ENCODE peak calls at places on chromosome 3, in ten cellular contexts. One of them, this sample, is unnamed.

GRCh38 chr3:110814170-110815007 is 257.2 kb upstream of the NECTIN3 start:
- DNase-seq in GM06990: peak
- DNase-seq in NCI-H1092: no peak
- DNase-seq in left cardiac atrium: no peak
- DNase-seq in T-helper 2 cell: peak
- DNase-seq in endothelial cell: no peak
- DNase-seq in GM19239: no peak
- DNase-seq in HEK293T: no peak
- DNase-seq in PC-3: peak
- DNase-seq in ovary: no peak
- DNase-seq in this sample: no peak

GRCh38 chr3:85433334-85433733 is 474.5 kb downstream of the CADM2 start:
- DNase-seq in GM06990: no peak
- DNase-seq in NCI-H1092: no peak
- DNase-seq in left cardiac atrium: no peak
- DNase-seq in T-helper 2 cell: no peak
- DNase-seq in endothelial cell: no peak
- DNase-seq in GM19239: no peak
- DNase-seq in HEK293T: no peak
- DNase-seq in PC-3: no peak
- DNase-seq in ovary: no peak
- DNase-seq in this sample: no peak

GRCh38 chr3:14457481-14457880 is 55.1 kb downstream of the SLC6A6 start:
- DNase-seq in GM06990: no peak
- DNase-seq in NCI-H1092: no peak
- DNase-seq in left cardiac atrium: no peak
- DNase-seq in T-helper 2 cell: no peak
- DNase-seq in endothelial cell: no peak
- DNase-seq in GM19239: no peak
- DNase-seq in HEK293T: no peak
- DNase-seq in PC-3: no peak
- DNase-seq in ovary: no peak
- DNase-seq in this sample: no peak

GRCh38 chr3:147881933-147882332 is 472.8 kb downstream of the ZIC1 start:
- DNase-seq in GM06990: no peak
- DNase-seq in NCI-H1092: no peak
- DNase-seq in left cardiac atrium: no peak
- DNase-seq in T-helper 2 cell: no peak
- DNase-seq in endothelial cell: no peak
- DNase-seq in GM19239: no peak
- DNase-seq in HEK293T: no peak
- DNase-seq in PC-3: no peak
- DNase-seq in ovary: no peak
- DNase-seq in this sample: no peak

GRCh38 chr3:183984749-183985729 is 32.6 kb downstream of the ABCC5 start:
- DNase-seq in GM06990: no peak
- DNase-seq in NCI-H1092: no peak
- DNase-seq in left cardiac atrium: no peak
- DNase-seq in T-helper 2 cell: no peak
- DNase-seq in endothelial cell: no peak
- DNase-seq in GM19239: no peak
- DNase-seq in HEK293T: no peak
- DNase-seq in PC-3: no peak
- DNase-seq in ovary: no peak
- DNase-seq in this sample: no peak

GRCh38 chr3:99430348-99431134 is 207.9 kb upstream of the COL8A1 start:
- DNase-seq in GM06990: no peak
- DNase-seq in NCI-H1092: no peak
- DNase-seq in left cardiac atrium: no peak
- DNase-seq in T-helper 2 cell: no peak
- DNase-seq in endothelial cell: no peak
- DNase-seq in GM19239: no peak
- DNase-seq in HEK293T: no peak
- DNase-seq in PC-3: no peak
- DNase-seq in ovary: no peak
- DNase-seq in this sample: no peak

GRCh38 chr3:99620976-99621375 is 17.4 kb upstream of the COL8A1 start:
- DNase-seq in GM06990: no peak
- DNase-seq in NCI-H1092: no peak
- DNase-seq in left cardiac atrium: no peak
- DNase-seq in T-helper 2 cell: no peak
- DNase-seq in endothelial cell: no peak
- DNase-seq in GM19239: no peak
- DNase-seq in HEK293T: no peak
- DNase-seq in PC-3: peak
- DNase-seq in ovary: no peak
- DNase-seq in this sample: no peak

GRCh38 chr3:56937580-56937979 is 122.9 kb upstream of the SPATA12 start:
- DNase-seq in GM06990: no peak
- DNase-seq in NCI-H1092: no peak
- DNase-seq in left cardiac atrium: no peak
- DNase-seq in T-helper 2 cell: no peak
- DNase-seq in endothelial cell: no peak
- DNase-seq in GM19239: no peak
- DNase-seq in HEK293T: no peak
- DNase-seq in PC-3: no peak
- DNase-seq in ovary: no peak
- DNase-seq in this sample: no peak

GRCh38 chr3:97360804-97361203 is 403.8 kb upstream of the ARL6 start:
- DNase-seq in GM06990: no peak
- DNase-seq in NCI-H1092: no peak
- DNase-seq in left cardiac atrium: no peak
- DNase-seq in T-helper 2 cell: no peak
- DNase-seq in endothelial cell: no peak
- DNase-seq in GM19239: no peak
- DNase-seq in HEK293T: no peak
- DNase-seq in PC-3: no peak
- DNase-seq in ovary: no peak
- DNase-seq in this sample: no peak

This sample was measured in CD4-positive, alpha-beta T cell.